ENCODE peak calls at places on chromosome 1, in nine cellular contexts. I is tibial nerve, X is uterus, H is fibroblast of pulmonary artery, C is mucosa of descending colon, T is cardiac muscle cell, B is breast epithelium, K is kidney, R is cardiac fibroblast. E is an unnamed sample.

GRCh38 chr1:66705100-66705499 is 47.2 kb upstream of the DYNLT5 start:
- DNase-seq in T (no peak), I (no peak), R (no peak), X (no peak), H (no peak), B (no peak), K (no peak), C (no peak), E (peak)

GRCh38 chr1:51231121-51231520 is 5.0 kb upstream of the RNF11 start:
- DNase-seq in K (no peak), R (peak), H (no peak), T (no peak), B (no peak), C (no peak), I (no peak), X (no peak), E (peak)

GRCh38 chr1:12600880-12601633 is 17.0 kb downstream of the DHRS3 start:
- DNase-seq in X (peak), R (no peak), K (no peak), C (peak), T (peak), B (no peak), H (peak), I (no peak), E (peak)

GRCh38 chr1:115412733-115413132 is 74.7 kb upstream of the NGF start:
- DNase-seq in I (no peak), T (no peak), K (no peak), R (no peak), B (no peak), X (no peak), C (no peak), H (no peak), E (no peak)

GRCh38 chr1:181113061-181113695 is 24.7 kb downstream of the IER5 start:
- DNase-seq in T (no peak), C (no peak), H (peak), R (no peak), K (no peak), B (no peak), I (no peak), X (peak), E (peak)

GRCh38 chr1:108199231-108199657 is 899 bp downstream of the SLC25A24 start:
- DNase-seq in C (peak), R (peak), H (peak), T (no peak), K (no peak), X (no peak), B (no peak), I (no peak), E (peak)

GRCh38 chr1:212482352-212483153 is 49.8 kb downstream of the NENF start:
- DNase-seq in X (no peak), I (no peak), C (no peak), B (no peak), T (no peak), H (no peak), K (peak), R (peak), E (peak)

GRCh38 chr1:158019177-158019868 is 25.9 kb downstream of the KIRREL1 start:
- DNase-seq in R (peak), K (no peak), I (peak), T (peak), B (no peak), X (peak), C (no peak), H (peak), E (peak)

GRCh38 chr1:115670476-115671175 is 28.9 kb downstream of the VANGL1 start:
- DNase-seq in R (no peak), B (no peak), H (no peak), K (no peak), C (peak), I (no peak), X (no peak), T (no peak), E (peak)

GRCh38 chr1:50369830-50370229 is 53.4 kb downstream of the DMRTA2 start:
- DNase-seq in X (no peak), I (no peak), R (no peak), T (no peak), H (peak), B (no peak), K (no peak), C (peak), E (peak)

GRCh38 chr1:99843760-99844159 is 6.4 kb upstream of the AGL start:
- DNase-seq in I (no peak), R (no peak), X (peak), C (no peak), B (no peak), H (no peak), K (no peak), T (no peak), E (no peak)

GRCh38 chr1:65065535-65066378 is 82.2 kb upstream of the AK4 start:
- DNase-seq in X (peak), T (peak), H (no peak), R (peak), I (peak), C (peak), K (peak), B (peak), E (no peak)

GRCh38 chr1:245217853-245218608 is 63.2 kb downstream of the KIF26B start:
- DNase-seq in I (no peak), C (no peak), H (no peak), X (no peak), B (no peak), R (no peak), K (no peak), T (no peak), E (no peak)

GRCh38 chr1:17397910-17398700 is 26.1 kb downstream of the PADI6 start:
- DNase-seq in I (no peak), B (no peak), K (no peak), T (no peak), C (no peak), X (no peak), H (no peak), R (no peak), E (no peak)

GRCh38 chr1:246566808-246567154 is 525 bp downstream of the CNST start:
- DNase-seq in I (no peak), T (no peak), K (no peak), X (no peak), C (no peak), R (peak), H (peak), B (no peak), E (peak)

GRCh38 chr1:152107984-152108898 is 7.0 kb downstream of the TCHH start:
- DNase-seq in H (peak), R (peak), X (no peak), B (no peak), C (peak), T (no peak), K (peak), I (no peak), E (peak)

GRCh38 chr1:221227872-221228337 is 348.7 kb downstream of the HLX start:
- DNase-seq in I (no peak), T (peak), H (no peak), C (no peak), B (no peak), R (no peak), K (no peak), X (no peak), E (peak)

GRCh38 chr1:21963477-21964217 is 13.2 kb upstream of the CELA3B start:
- DNase-seq in T (peak), K (peak), H (peak), I (peak), C (peak), B (peak), X (peak), R (peak), E (peak)

GRCh38 chr1:106185089-106185488 is 871.4 kb upstream of the PRMT6 start:
- DNase-seq in R (no peak), K (no peak), T (no peak), X (no peak), I (no peak), C (no peak), B (no peak), H (no peak), E (no peak)

GRCh38 chr1:248873993-248874671 is 15.2 kb upstream of the ZNF692 start:
- DNase-seq in R (no peak), H (peak), B (peak), I (peak), X (peak), T (peak), C (peak), K (peak), E (peak)

GRCh38 chr1:164602480-164603093 is 43.6 kb downstream of the PBX1 start:
- DNase-seq in C (peak), I (no peak), R (peak), K (peak), X (peak), B (peak), H (peak), T (peak), E (peak)

GRCh38 chr1:236403905-236404696 is 10.0 kb downstream of the EDARADD start:
- DNase-seq in H (no peak), R (no peak), C (no peak), K (no peak), B (no peak), X (no peak), I (no peak), T (no peak), E (no peak)

GRCh38 chr1:84143796-84144565 is at the start of gene PRKACB:
- DNase-seq in X (no peak), K (no peak), I (no peak), R (peak), H (peak), C (peak), B (no peak), T (no peak), E (peak)

GRCh38 chr1:66282343-66282852 is 251.6 kb upstream of the SGIP1 start:
- DNase-seq in C (peak), H (peak), I (no peak), T (no peak), X (peak), B (no peak), R (peak), K (no peak), E (peak)

GRCh38 chr1:208455821-208456220 is 211.6 kb upstream of the PLXNA2 start:
- DNase-seq in H (no peak), B (no peak), R (no peak), X (no peak), K (no peak), I (no peak), T (no peak), C (no peak), E (peak)

GRCh38 chr1:213281610-213282316 is 230.7 kb downstream of the RPS6KC1 start:
- DNase-seq in T (no peak), K (no peak), B (no peak), I (no peak), R (no peak), C (no peak), H (no peak), X (no peak), E (no peak)

GRCh38 chr1:230581446-230582079 is 60.7 kb upstream of the COG2 start:
- DNase-seq in X (no peak), H (no peak), C (no peak), I (no peak), B (no peak), T (no peak), K (no peak), R (no peak), E (no peak)

GRCh38 chr1:57485643-57486042 is 61.8 kb upstream of the DAB1 start:
- DNase-seq in K (no peak), C (no peak), H (peak), T (no peak), I (no peak), B (no peak), X (no peak), R (peak), E (peak)

GRCh38 chr1:99735852-99736251 is 30.6 kb downstream of the FRRS1 start:
- DNase-seq in T (no peak), X (no peak), K (no peak), R (no peak), I (no peak), C (no peak), B (no peak), H (no peak), E (no peak)

GRCh38 chr1:21397813-21398188 is 42.1 kb upstream of the NBPF3 start:
- DNase-seq in T (no peak), C (no peak), I (no peak), B (no peak), H (no peak), R (no peak), K (no peak), X (no peak), E (no peak)

GRCh38 chr1:60130703-60131102 is 57.1 kb upstream of the C1orf87 start:
- DNase-seq in I (no peak), R (peak), C (no peak), K (no peak), B (no peak), T (no peak), H (peak), X (no peak), E (peak)

GRCh38 chr1:67040405-67040804 is 13.5 kb downstream of the SLC35D1 start:
- DNase-seq in I (no peak), T (no peak), K (no peak), B (no peak), H (no peak), X (no peak), R (no peak), C (no peak), E (no peak)

GRCh38 chr1:91889717-91890459 is 3.9 kb upstream of the TGFBR3 start:
- DNase-seq in H (peak), B (no peak), I (no peak), T (no peak), C (peak), K (no peak), R (peak), X (no peak), E (peak)

GRCh38 chr1:85027242-85027983 is 20.9 kb downstream of the MCOLN3 start:
- DNase-seq in C (no peak), I (no peak), T (peak), X (no peak), B (no peak), K (no peak), R (peak), H (peak), E (peak)

GRCh38 chr1:174397261-174397660 is 50.5 kb upstream of the GPR52 start:
- DNase-seq in I (no peak), T (no peak), C (no peak), X (no peak), B (no peak), R (no peak), K (no peak), H (no peak), E (no peak)

GRCh38 chr1:47688161-47688560 is 250.3 kb downstream of the FOXD2 start:
- DNase-seq in I (no peak), R (no peak), B (no peak), H (no peak), K (no peak), T (no peak), C (peak), X (no peak), E (no peak)

GRCh38 chr1:39936724-39937491 is 18.0 kb upstream of the MFSD2A start:
- DNase-seq in I (peak), X (no peak), K (no peak), T (no peak), C (peak), B (no peak), R (no peak), H (no peak), E (no peak)

GRCh38 chr1:160090760-160091159 is 7.7 kb downstream of the IGSF8 start:
- DNase-seq in T (no peak), K (no peak), C (no peak), R (no peak), X (no peak), I (no peak), H (no peak), B (no peak), E (no peak)

GRCh38 chr1:16375521-16376359 is 8.7 kb downstream of the SZRD1 start:
- DNase-seq in B (no peak), H (peak), I (no peak), K (no peak), X (no peak), T (peak), R (peak), C (no peak), E (no peak)

GRCh38 chr1:145690587-145691558 is 16.3 kb downstream of the PDZK1 start:
- DNase-seq in H (peak), T (no peak), B (no peak), K (no peak), I (no peak), R (peak), C (peak), X (no peak), E (peak)

DNA sequence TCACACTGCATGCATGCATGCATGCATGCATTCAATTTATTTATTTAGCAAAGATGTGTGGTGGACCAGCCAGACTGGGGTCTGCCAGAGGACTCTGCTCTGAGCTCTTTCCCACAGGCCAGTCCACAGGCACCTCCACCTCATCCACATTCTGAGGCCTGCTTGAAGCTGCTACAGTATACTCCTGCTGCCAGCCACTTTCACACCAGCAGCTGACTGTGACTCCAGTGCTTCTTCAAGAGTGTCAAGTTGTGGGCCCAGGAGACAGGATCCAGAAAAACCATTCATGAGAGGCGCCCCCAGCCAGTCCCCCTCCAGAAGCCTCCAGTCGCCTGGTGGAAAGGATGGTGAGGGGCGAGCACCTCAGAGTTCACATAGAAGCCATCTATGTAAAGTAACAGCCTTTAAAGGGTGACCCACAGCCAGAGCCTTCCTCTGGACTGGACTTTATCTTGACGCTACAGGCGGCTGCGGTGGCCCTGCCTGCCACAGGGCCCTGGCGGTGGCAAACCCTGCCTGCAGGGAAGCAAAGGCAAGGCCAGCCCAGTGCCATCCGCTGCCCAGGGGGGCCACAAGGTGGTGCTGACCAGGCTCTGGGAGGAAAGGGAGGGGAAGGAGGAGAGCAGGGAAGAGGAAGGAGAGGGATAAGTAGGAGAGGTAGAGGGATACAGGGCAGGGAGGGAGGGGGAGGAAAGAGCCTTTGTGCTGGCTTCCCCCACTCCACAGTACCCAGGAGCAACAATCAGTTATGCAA is 30.7 kb downstream of the SSBP3 start:
- DNase-seq in I (no peak), H (no peak), B (no peak), X (no peak), K (no peak), T (peak), R (no peak), C (no peak), E (no peak)
- TF ChIP-seq CTCF in I (no peak), H (no peak), B (no peak), X (no peak), K (no peak), T (no peak), R (no peak), C (no peak), E (no peak)

GRCh38 chr1:166490437-166490784 is 323.6 kb upstream of the FAM78B start:
- DNase-seq in R (no peak), H (no peak), K (no peak), T (no peak), I (no peak), C (no peak), B (no peak), X (no peak), E (no peak)
- H3K4me3 ChIP-seq in R (no peak), H (no peak), K (peak), T (no peak), I (peak), C (no peak), B (peak), X (peak), E (no peak)

GRCh38 chr1:1299686-1300351 is 7.9 kb downstream of the ACAP3 start:
- DNase-seq in R (no peak), C (no peak), T (no peak), I (no peak), K (no peak), X (no peak), H (no peak), B (no peak), E (no peak)
- TF ChIP-seq CTCF in R (peak), C (no peak), T (peak), I (no peak), K (no peak), X (peak), H (peak), B (no peak), E (peak)

GRCh38 chr1:24965571-24965930 is 35.5 kb upstream of the RUNX3 start:
- DNase-seq in K (no peak), H (no peak), C (no peak), X (no peak), B (no peak), T (no peak), R (no peak), I (no peak), E (no peak)
- H3K4me3 ChIP-seq in K (no peak), H (no peak), C (no peak), X (no peak), B (no peak), T (no peak), R (no peak), I (peak), E (no peak)

DNA sequence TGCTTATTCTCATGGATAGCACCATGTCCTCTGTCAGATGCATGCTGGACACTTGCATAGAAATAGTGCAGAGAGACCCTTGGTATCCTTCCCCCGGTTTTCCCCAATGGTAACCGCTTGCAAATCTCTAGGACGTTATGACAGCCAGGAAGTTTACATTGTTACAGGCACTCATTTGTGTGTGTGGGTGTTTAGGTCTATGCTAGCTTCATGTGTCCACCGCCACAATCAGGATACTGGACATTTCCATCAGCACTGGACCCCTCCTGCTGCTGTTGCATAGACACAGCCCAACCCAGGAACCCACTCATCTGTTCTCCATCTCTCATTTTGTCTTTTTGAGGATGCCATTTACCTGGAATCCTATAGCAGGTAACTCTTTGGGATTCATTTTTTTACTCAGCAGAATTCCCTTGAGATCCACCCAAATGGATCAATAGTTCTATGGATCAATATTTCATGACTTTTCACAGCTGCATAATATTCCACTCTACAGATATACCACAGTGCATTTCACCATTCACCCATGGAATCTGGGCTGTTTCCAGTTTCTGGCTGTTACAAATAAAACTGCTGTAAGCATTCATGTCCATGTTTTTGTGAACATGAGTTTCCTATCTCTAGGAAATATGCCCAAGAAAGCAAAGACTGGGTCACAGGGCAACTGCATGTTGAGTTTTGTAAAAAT is 6.6 kb upstream of the WNT9A start:
- DNase-seq in H (no peak), T (no peak), B (no peak), X (no peak), C (no peak), K (no peak), R (no peak), I (no peak), E (no peak)
- TF ChIP-seq CTCF in H (no peak), T (no peak), B (no peak), X (no peak), C (no peak), K (no peak), R (no peak), I (no peak), E (no peak)

GRCh38 chr1:205301842-205302588 is 19.5 kb downstream of the NUAK2 start:
- DNase-seq in K (no peak), R (no peak), C (no peak), I (no peak), T (no peak), H (peak), B (no peak), X (no peak), E (peak)
- H3K4me3 ChIP-seq in K (no peak), R (no peak), C (no peak), I (no peak), T (no peak), H (no peak), B (no peak), X (no peak), E (no peak)

GRCh38 chr1:166822385-166822784 is 16.9 kb upstream of the POGK start:
- DNase-seq in T (no peak), C (no peak), B (no peak), R (no peak), X (no peak), K (no peak), I (no peak), H (no peak), E (no peak)
- TF ChIP-seq CTCF in T (peak), C (no peak), B (no peak), R (peak), X (no peak), K (no peak), I (no peak), H (peak), E (peak)

GRCh38 chr1:193408782-193409293 is 222.4 kb upstream of the B3GALT2 start:
- DNase-seq in H (peak), T (peak), C (peak), I (peak), X (peak), K (peak), R (peak), B (no peak), E (peak)
- H3K4me3 ChIP-seq in H (peak), T (no peak), C (no peak), I (peak), X (peak), K (peak), R (peak), B (no peak), E (no peak)

E was measured in fibroblast of mammary gland.